ENCODE peak calls at places on chromosomes 16 and 17, in five cellular contexts. J, R, M, O and B are unnamed samples.

GRCh38 chr17:55062921-55063320 is 94.4 kb downstream of the STXBP4 start:
- DNase-seq in J (no peak), R (no peak), M (no peak), O (no peak), B (no peak)

GRCh38 chr16:55568151-55568693 is 1.7 kb downstream of the CAPNS2 start:
- DNase-seq in J (no peak), R (no peak), M (no peak), O (no peak), B (no peak)

GRCh38 chr16:78551487-78552085 is 452.1 kb downstream of the WWOX start:
- DNase-seq in J (peak; percentile 14), R (no peak), M (no peak), O (no peak), B (no peak)

GRCh38 chr17:10429416-10430045 is 7.8 kb upstream of the MYH8 start:
- DNase-seq in J (no peak), R (no peak), M (no peak), O (no peak), B (no peak)

GRCh38 chr17:47719411-47720152 is 13.5 kb upstream of the TBX21 start:
- DNase-seq in J (no peak), R (no peak), M (no peak), O (no peak), B (no peak)

GRCh38 chr16:69924777-69925191 is 26.4 kb upstream of the CLEC18A start:
- DNase-seq in J (peak; percentile 65), R (peak; percentile 74), M (no peak), O (no peak), B (no peak)

GRCh38 chr16:65666132-65666869 is 544.4 kb upstream of the CDH11 start:
- DNase-seq in J (no peak), R (no peak), M (no peak), O (no peak), B (no peak)

GRCh38 chr17:59838196-59838911 is 54.4 kb downstream of the TUBD1 start:
- DNase-seq in J (peak; percentile 43), R (peak; percentile 57), M (no peak), O (no peak), B (peak; percentile 77)

GRCh38 chr17:6384481-6384880 is 50.4 kb downstream of the AIPL1 start:
- DNase-seq in J (no peak), R (no peak), M (no peak), O (no peak), B (no peak)

GRCh38 chr16:56673916-56674315 is 4.3 kb downstream of the MT1H start:
- DNase-seq in J (peak; percentile 58), R (no peak), M (no peak), O (no peak), B (peak; percentile 37)

GRCh38 chr17:45144199-45145034 is 3.9 kb upstream of the HEXIM1 start:
- DNase-seq in J (peak; percentile 40), R (peak; percentile 86), M (peak; percentile 87), O (peak; percentile 73), B (peak; percentile 77)

GRCh38 chr17:75856062-75856681 is 1.0 kb upstream of the WBP2 start:
- DNase-seq in J (peak; percentile 54), R (no peak), M (no peak), O (no peak), B (peak; percentile 48)

GRCh38 chr17:49290690-49291326 is 60.2 kb upstream of the PHOSPHO1 start:
- DNase-seq in J (no peak), R (no peak), M (no peak), O (no peak), B (peak; percentile 80)

GRCh38 chr16:87641721-87642120 is 39.4 kb downstream of the JPH3 start:
- DNase-seq in J (no peak), R (no peak), M (no peak), O (no peak), B (no peak)

GRCh38 chr17:72150632-72151460 is 30.0 kb downstream of the SOX9 start:
- DNase-seq in J (no peak), R (no peak), M (no peak), O (no peak), B (no peak)

GRCh38 chr16:4327782-4328579 is 12.1 kb downstream of the GLIS2 start:
- DNase-seq in J (peak; percentile 89), R (peak; percentile 93), M (peak; percentile 90), O (peak; percentile 79), B (peak; percentile 57)
- TF ChIP-seq POLR2A in J (no peak), R (no peak), M (no peak), O (peak; percentile 59), B (no peak)

GRCh38 chr17:82650723-82651122 is 2.5 kb upstream of the WDR45B start:
- DNase-seq in J (no peak), R (no peak), M (no peak), O (no peak), B (no peak)

GRCh38 chr17:82647593-82648164 is 565 bp downstream of the WDR45B start:
- DNase-seq in J (no peak), R (peak; percentile 74), M (no peak), O (peak; percentile 58), B (peak; percentile 42)

GRCh38 chr17:82648761-82649474 is 674 bp upstream of the WDR45B start:
- DNase-seq in J (peak; percentile 51), R (peak; percentile 87), M (peak; percentile 93), O (peak; percentile 74), B (peak; percentile 72)

GRCh38 chr17:82649501-82650261 is 1.4 kb upstream of the WDR45B start:
- DNase-seq in J (no peak), R (peak; percentile 74), M (peak; percentile 82), O (no peak), B (no peak)

DNA sequence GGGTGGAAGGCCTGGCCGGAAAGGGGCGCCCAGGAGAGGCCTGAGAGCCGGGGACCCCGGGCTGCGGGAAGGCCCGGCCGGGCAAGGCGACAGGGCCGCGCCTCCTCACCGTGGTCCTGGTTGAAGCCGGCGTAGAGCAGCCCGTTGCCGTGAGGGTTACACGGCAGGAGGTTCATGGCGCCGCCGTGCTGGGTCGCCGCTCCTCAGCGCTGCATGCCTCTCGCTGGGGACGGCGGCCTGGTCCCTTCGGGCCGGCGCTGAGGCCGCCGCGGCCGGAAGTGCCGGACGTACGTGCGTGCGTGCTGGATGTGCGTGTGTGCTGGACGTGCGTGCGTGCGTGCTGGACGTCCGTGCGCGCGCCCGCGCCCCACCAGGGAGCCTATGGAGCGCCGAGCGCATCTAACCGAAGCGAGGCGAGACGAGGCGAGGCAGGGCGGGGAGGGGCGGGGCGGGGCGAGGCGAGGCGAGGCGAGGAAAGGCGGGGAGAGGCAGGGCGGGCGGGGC is at the start of gene WDR45B:
- DNase-seq in J (peak; percentile 98), R (peak; percentile 99), M (peak; percentile 98), O (peak; percentile 95), B (peak; percentile 97)
- TF ChIP-seq POLR2A in J (peak; percentile 93), R (peak; percentile 93), M (peak; percentile 75), O (peak; percentile 95), B (peak; percentile 77)

GRCh38 chr16:502179-502943 is 25.2 kb upstream of the CAPN15 start:
- DNase-seq in J (no peak), R (no peak), M (no peak), O (peak; percentile 89), B (no peak)
- TF ChIP-seq POLR2A in J (no peak), R (no peak), M (no peak), O (peak; percentile 67), B (no peak)

GRCh38 chr16:50610331-50611262 is 62.4 kb downstream of the NKD1 start:
- DNase-seq in J (no peak), R (no peak), M (no peak), O (no peak), B (no peak)
- TF ChIP-seq POLR2A in J (no peak), R (no peak), M (no peak), O (no peak), B (no peak)

GRCh38 chr17:28853295-28853694 is 1.5 kb upstream of the ERAL1 start:
- DNase-seq in J (no peak), R (no peak), M (no peak), O (no peak), B (peak; percentile 50)

GRCh38 chr17:28849281-28849680 is 5.5 kb upstream of the ERAL1 start:
- DNase-seq in J (no peak), R (no peak), M (peak; percentile 8), O (no peak), B (peak; percentile 69)

GRCh38 chr17:28857848-28858360 is 3.1 kb downstream of the ERAL1 start:
- DNase-seq in J (no peak), R (no peak), M (no peak), O (no peak), B (peak; percentile 53)

GRCh38 chr17:28860363-28860808 is 5.6 kb downstream of the ERAL1 start:
- DNase-seq in J (no peak), R (no peak), M (no peak), O (no peak), B (peak; percentile 78)

GRCh38 chr17:28854457-28855382 is at the start of gene ERAL1:
- DNase-seq in J (peak; percentile 89), R (peak; percentile 93), M (peak; percentile 96), O (peak; percentile 90), B (peak; percentile 82)
- TF ChIP-seq POLR2A in J (peak; percentile 41), R (peak; percentile 41), M (no peak), O (peak; percentile 57), B (peak; percentile 94)